ENCODE peak calls at places on chromosomes 16 and 17, in ten cellular contexts. S is GM23338; K is BJ; D is OCI-LY7; B is stomach; T is endodermal cell; Q is right lobe of liver; M is thoracic aorta; E is CD8-positive, alpha-beta T cell; G is left ventricle myocardium inferior. Z is an unnamed sample.

GRCh38 chr17:151886-152859 is 14.8 kb downstream of the SCGB1C2 start:
- DNase-seq in M (no peak), S (no peak), D (no peak), E (no peak), K (no peak), T (no peak), B (no peak), Q (peak; percentile 44), G (peak; percentile 7), Z (no peak)

GRCh38 chr17:10226930-10227695 is 28.7 kb upstream of the GAS7 start:
- DNase-seq in T (peak; percentile 95), B (peak; percentile 28), G (peak; percentile 58), Q (peak; percentile 54), M (no peak), D (peak; percentile 21), K (no peak), S (peak; percentile 82), E (peak; percentile 20), Z (peak; percentile 44)

GRCh38 chr16:86444274-86445060 is 65.9 kb upstream of the FOXF1 start:
- DNase-seq in B (no peak), T (no peak), E (no peak), G (no peak), Q (no peak), M (no peak), S (no peak), D (no peak), K (no peak), Z (no peak)

GRCh38 chr16:12256880-12257279 is 280.3 kb downstream of the SNX29 start:
- DNase-seq in M (no peak), E (no peak), B (no peak), K (no peak), D (no peak), Q (no peak), S (no peak), G (no peak), T (no peak), Z (no peak)

GRCh38 chr17:19376799-19377198 is 1.5 kb upstream of the MAPK7 start:
- DNase-seq in K (no peak), D (no peak), M (no peak), S (no peak), G (no peak), T (peak; percentile 34), B (no peak), E (no peak), Q (peak; percentile 22), Z (no peak)

GRCh38 chr17:83030432-83030831 is 49.0 kb upstream of the METRNL start:
- DNase-seq in G (no peak), T (peak; percentile 39), Q (peak; percentile 42), K (no peak), S (no peak), B (peak; percentile 14), E (no peak), D (no peak), M (no peak), Z (no peak)

GRCh38 chr16:30351586-30352419 is 3.3 kb downstream of the CD2BP2 start:
- DNase-seq in S (no peak), D (peak; percentile 36), E (no peak), T (no peak), B (peak; percentile 92), K (no peak), G (peak; percentile 76), M (peak; percentile 70), Q (peak; percentile 93), Z (no peak)

GRCh38 chr17:77119668-77120301 is 21.0 kb upstream of the SEC14L1 start:
- DNase-seq in S (no peak), E (no peak), D (no peak), Q (no peak), M (no peak), T (no peak), B (no peak), K (no peak), G (no peak), Z (no peak)

GRCh38 chr17:34616148-34616547 is 36.8 kb downstream of the TMEM132E start:
- DNase-seq in B (no peak), M (no peak), S (peak; percentile 64), T (peak; percentile 86), D (no peak), E (no peak), K (no peak), Q (no peak), G (no peak), Z (no peak)

GRCh38 chr16:11056989-11057645 is 112.8 kb downstream of the CLEC16A start:
- DNase-seq in K (no peak), M (no peak), G (no peak), Q (no peak), D (no peak), S (no peak), T (no peak), B (no peak), E (no peak), Z (no peak)
- H3K36me3 ChIP-seq in K (peaks cover 5% of the 10 kb centered on the region), M (peaks cover 22% of the 10 kb centered on the region), G (peaks cover 63% of the 10 kb centered on the region), Q (no peaks in the 10 kb centered on the region), D (peaks cover 10% of the 10 kb centered on the region), S (no peaks in the 10 kb centered on the region), T (peaks cover 29% of the 10 kb centered on the region), B (peaks cover 11% of the 10 kb centered on the region), E (peaks cover 18% of the 10 kb centered on the region), Z (peaks cover 15% of the 10 kb centered on the region)

GRCh38 chr17:44197107-44197506 is 2.6 kb downstream of the ATXN7L3 start:
- DNase-seq in G (no peak), K (no peak), Q (peak; percentile 49), D (no peak), B (no peak), E (no peak), T (no peak), M (no peak), S (no peak), Z (no peak)

GRCh38 chr17:44198721-44199552 is 747 bp downstream of the ATXN7L3 start:
- DNase-seq in T (peak; percentile 93), G (peak; percentile 67), E (peak; percentile 42), Q (peak; percentile 79), K (no peak), S (peak; percentile 82), D (peak; percentile 77), M (no peak), B (peak; percentile 68), Z (peak; percentile 70)

GRCh38 chr17:44200478-44201155 is 933 bp upstream of the ATXN7L3 start:
- DNase-seq in T (no peak), D (peak; percentile 76), M (no peak), G (no peak), Q (no peak), K (no peak), B (no peak), E (no peak), S (peak; percentile 43), Z (no peak)

GRCh38 chr17:44199553-44200477 is at the start of gene ATXN7L3:
- DNase-seq in G (peak; percentile 99), K (peak; percentile 84), B (peak; percentile 99), T (peak; percentile 100), S (peak; percentile 99), M (peak; percentile 99), E (peak; percentile 99), D (peak; percentile 99), Q (peak; percentile 99), Z (peak; percentile 99)

DNA sequence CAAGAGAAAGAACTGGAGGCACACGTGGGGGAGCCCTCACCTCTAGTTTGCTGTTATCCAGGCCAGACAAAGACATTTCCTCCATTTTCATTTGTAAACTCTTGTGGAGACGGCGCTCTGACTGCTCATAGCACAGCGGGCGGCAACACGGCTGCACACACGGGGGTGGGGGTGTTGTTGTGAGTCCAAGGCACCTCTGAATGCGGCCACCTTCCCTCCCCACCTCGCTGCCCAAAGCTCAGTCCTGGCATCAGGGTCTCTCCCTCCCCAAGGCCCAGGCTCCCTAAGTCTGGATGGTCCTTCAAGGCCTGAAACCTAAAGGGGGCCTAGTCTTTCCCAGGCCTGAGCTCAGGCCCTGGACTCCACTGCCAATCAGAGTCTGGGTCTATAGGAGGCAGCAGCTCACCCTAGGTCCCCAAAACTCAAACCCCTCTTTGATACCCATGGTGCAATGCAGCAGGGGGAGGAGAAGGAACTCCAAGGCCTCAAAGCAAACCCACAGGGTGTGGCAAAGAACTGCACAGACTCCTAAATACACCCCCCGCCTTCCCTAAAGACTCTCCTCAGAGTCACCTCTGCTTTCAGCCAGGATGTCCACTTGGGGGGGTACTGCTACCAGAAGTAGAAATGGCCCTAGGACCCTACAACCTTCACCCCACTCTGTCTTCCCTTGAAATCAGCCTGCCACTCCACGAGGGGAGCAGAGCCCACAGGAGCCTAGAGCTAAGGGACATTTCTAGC is 1.5 kb downstream of the ATXN7L3 start:
- DNase-seq in M (no peak), S (peak; percentile 46), T (no peak), G (no peak), K (no peak), Q (no peak), E (peak; percentile 22), B (no peak), D (peak; percentile 65), Z (no peak)
- TF ChIP-seq CTCF in M (no peak), S (peak; percentile 44), T (peak; percentile 16), G (no peak), K (peak; percentile 26), Q (no peak), E (no peak), B (no peak), D (peak; percentile 54), Z (peak; percentile 16)

GRCh38 chr17:67385122-67385988 is 8.3 kb downstream of the PITPNC1 start:
- DNase-seq in T (peak; percentile 63), M (no peak), G (no peak), K (no peak), Q (peak; percentile 57), D (no peak), S (peak; percentile 36), B (no peak), E (no peak), Z (no peak)
- H3K4me3 ChIP-seq in T (no peak overlapping the region), M (no peak overlapping the region), G (peak overlapping the region; percentile 34), K (no peak overlapping the region), Q (no peak overlapping the region), D (no peak overlapping the region), S (no peak overlapping the region), B (no peak overlapping the region), E (no peak overlapping the region), Z (no peak overlapping the region)

DNA sequence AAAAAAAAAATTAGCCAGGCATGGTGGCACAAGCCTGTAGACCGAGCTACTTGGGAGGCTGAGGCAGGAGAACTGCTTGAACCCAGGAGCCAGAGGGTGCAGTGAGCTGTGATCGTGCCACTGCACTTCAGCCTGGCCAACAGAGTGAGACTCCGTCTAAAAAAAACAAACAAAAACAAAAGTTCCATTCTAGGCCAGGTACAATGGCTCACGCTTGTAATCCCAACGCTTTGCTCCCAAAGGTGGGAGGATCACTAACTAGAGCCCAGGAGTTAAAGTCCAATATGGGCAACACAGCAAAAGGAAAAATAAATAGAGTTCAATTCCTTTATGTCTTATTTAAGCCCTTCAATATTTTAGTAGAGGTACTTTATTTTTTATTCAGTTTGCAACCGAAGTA is 47.5 kb downstream of the CNOT1 start:
- DNase-seq in D (no peak), T (no peak), S (no peak), B (no peak), M (no peak), Q (peak; percentile 63), K (no peak), G (no peak), E (no peak), Z (no peak)
- H3K36me3 ChIP-seq in D (peaks cover 98% of the 10 kb centered on the region), T (peaks cover 96% of the 10 kb centered on the region), S (peaks cover 90% of the 10 kb centered on the region), B (peaks cover 67% of the 10 kb centered on the region), M (peaks cover 51% of the 10 kb centered on the region), Q (peaks cover 36% of the 10 kb centered on the region), K (peaks cover 11% of the 10 kb centered on the region), G (peaks cover 97% of the 10 kb centered on the region), E (peaks cover 66% of the 10 kb centered on the region), Z (peaks cover 23% of the 10 kb centered on the region)

GRCh38 chr17:33099906-33100305 is 108.3 kb downstream of the SPACA3 start:
- DNase-seq in E (no peak), G (no peak), T (no peak), D (no peak), M (no peak), Q (no peak), B (no peak), S (no peak), K (no peak), Z (no peak)
- TF ChIP-seq CTCF in E (no peak), G (no peak), T (no peak), D (no peak), M (no peak), Q (no peak), B (no peak), S (no peak), K (no peak), Z (no peak)

Z was measured in GM06990.